ENCODE peak calls at places on chromosomes 1 and 21, in seven cellular contexts. One of them, this sample, is unnamed. For H3K4me1, the result is how much of the 10 kb centered on the place peaks cover.

GRCh38 chr1:160776178-160776577 is 19.8 kb upstream of the LY9 start:
- ATAC-seq in heart left ventricle: no peak
- ATAC-seq in HCT116: no peak
- ATAC-seq in upper lobe of left lung: no peak
- ATAC-seq in body of pancreas: no peak
- ATAC-seq in IMR-90: no peak
- ATAC-seq in HepG2: no peak
- ATAC-seq in this sample: no peak

GRCh38 chr1:155061381-155062150 is 2.0 kb upstream of the EFNA4 start:
- ATAC-seq in heart left ventricle: peak
- ATAC-seq in HCT116: peak
- ATAC-seq in upper lobe of left lung: peak
- ATAC-seq in body of pancreas: peak
- ATAC-seq in IMR-90: peak
- ATAC-seq in HepG2: peak
- ATAC-seq in this sample: peak

GRCh38 chr1:201647094-201647493 is 108.2 kb downstream of the NAV1 start:
- ATAC-seq in heart left ventricle: no peak
- ATAC-seq in HCT116: no peak
- ATAC-seq in upper lobe of left lung: no peak
- ATAC-seq in body of pancreas: no peak
- ATAC-seq in IMR-90: no peak
- ATAC-seq in HepG2: no peak
- ATAC-seq in this sample: no peak

GRCh38 chr1:233615571-233615970 is 1.7 kb downstream of the KCNK1 start:
- ATAC-seq in heart left ventricle: no peak
- ATAC-seq in HCT116: no peak
- ATAC-seq in upper lobe of left lung: no peak
- ATAC-seq in body of pancreas: no peak
- ATAC-seq in IMR-90: no peak
- ATAC-seq in HepG2: no peak
- ATAC-seq in this sample: no peak

GRCh38 chr1:116763116-116763786 is 9.0 kb downstream of the CD2 start:
- ATAC-seq in heart left ventricle: no peak
- ATAC-seq in HCT116: no peak
- ATAC-seq in upper lobe of left lung: no peak
- ATAC-seq in body of pancreas: no peak
- ATAC-seq in IMR-90: no peak
- ATAC-seq in HepG2: peak
- ATAC-seq in this sample: no peak

GRCh38 chr21:39104911-39105310 is 78.3 kb downstream of the PSMG1 start:
- ATAC-seq in heart left ventricle: no peak
- ATAC-seq in HCT116: no peak
- ATAC-seq in upper lobe of left lung: no peak
- ATAC-seq in body of pancreas: no peak
- ATAC-seq in IMR-90: no peak
- ATAC-seq in HepG2: no peak
- ATAC-seq in this sample: no peak

GRCh38 chr1:70134148-70134547 is 71.2 kb downstream of the LRRC40 start:
- ATAC-seq in heart left ventricle: peak
- ATAC-seq in HCT116: no peak
- ATAC-seq in upper lobe of left lung: no peak
- ATAC-seq in body of pancreas: no peak
- ATAC-seq in IMR-90: no peak
- ATAC-seq in HepG2: no peak
- ATAC-seq in this sample: no peak

GRCh38 chr1:44260792-44261474 is 47.7 kb downstream of the DMAP1 start:
- ATAC-seq in heart left ventricle: no peak
- ATAC-seq in HCT116: no peak
- ATAC-seq in upper lobe of left lung: no peak
- ATAC-seq in body of pancreas: no peak
- ATAC-seq in IMR-90: no peak
- ATAC-seq in HepG2: no peak
- ATAC-seq in this sample: no peak

GRCh38 chr1:153746174-153746573 is 18.3 kb downstream of the INTS3 start:
- ATAC-seq in heart left ventricle: no peak
- ATAC-seq in HCT116: no peak
- ATAC-seq in upper lobe of left lung: no peak
- ATAC-seq in body of pancreas: no peak
- ATAC-seq in IMR-90: no peak
- ATAC-seq in HepG2: no peak
- ATAC-seq in this sample: no peak

GRCh38 chr1:54404939-54405880 is 984 bp downstream of the SSBP3 start:
- ATAC-seq in heart left ventricle: no peak
- ATAC-seq in HCT116: no peak
- ATAC-seq in upper lobe of left lung: no peak
- ATAC-seq in body of pancreas: no peak
- ATAC-seq in IMR-90: no peak
- ATAC-seq in HepG2: peak
- ATAC-seq in this sample: no peak

GRCh38 chr1:183034682-183035081 is 11.5 kb downstream of the LAMC1 start:
- ATAC-seq in heart left ventricle: no peak
- ATAC-seq in HCT116: no peak
- ATAC-seq in upper lobe of left lung: no peak
- ATAC-seq in body of pancreas: no peak
- ATAC-seq in IMR-90: no peak
- ATAC-seq in HepG2: no peak
- ATAC-seq in this sample: no peak

GRCh38 chr1:6126028-6126427 is 54.1 kb downstream of the CHD5 start:
- ATAC-seq in heart left ventricle: no peak
- ATAC-seq in HCT116: no peak
- ATAC-seq in upper lobe of left lung: no peak
- ATAC-seq in body of pancreas: no peak
- ATAC-seq in IMR-90: no peak
- ATAC-seq in HepG2: no peak
- ATAC-seq in this sample: no peak

GRCh38 chr1:206952182-206952581 is 5.9 kb upstream of the PIGR start:
- ATAC-seq in heart left ventricle: no peak
- ATAC-seq in HCT116: no peak
- ATAC-seq in upper lobe of left lung: peak
- ATAC-seq in body of pancreas: peak
- ATAC-seq in IMR-90: no peak
- ATAC-seq in HepG2: peak
- ATAC-seq in this sample: no peak

GRCh38 chr1:42484382-42484781 is 21.3 kb downstream of the CCDC30 start:
- ATAC-seq in heart left ventricle: peak
- ATAC-seq in HCT116: no peak
- ATAC-seq in upper lobe of left lung: no peak
- ATAC-seq in body of pancreas: no peak
- ATAC-seq in IMR-90: peak
- ATAC-seq in HepG2: no peak
- ATAC-seq in this sample: no peak

GRCh38 chr1:182291584-182292192 is 99.9 kb downstream of the GLUL start:
- ATAC-seq in heart left ventricle: peak
- ATAC-seq in HCT116: no peak
- ATAC-seq in upper lobe of left lung: no peak
- ATAC-seq in body of pancreas: peak
- ATAC-seq in IMR-90: no peak
- ATAC-seq in HepG2: peak
- ATAC-seq in this sample: no peak

GRCh38 chr1:116112388-116113140 is 1.4 kb downstream of the MAB21L3 start:
- ATAC-seq in heart left ventricle: no peak
- ATAC-seq in HCT116: no peak
- ATAC-seq in upper lobe of left lung: no peak
- ATAC-seq in body of pancreas: no peak
- ATAC-seq in IMR-90: no peak
- ATAC-seq in HepG2: no peak
- ATAC-seq in this sample: no peak

GRCh38 chr1:43880604-43881003 is 53.0 kb upstream of the ARTN start:
- ATAC-seq in heart left ventricle: peak
- ATAC-seq in HCT116: no peak
- ATAC-seq in upper lobe of left lung: no peak
- ATAC-seq in body of pancreas: no peak
- ATAC-seq in IMR-90: no peak
- ATAC-seq in HepG2: no peak
- ATAC-seq in this sample: peak

GRCh38 chr1:27968692-27969091 is 8.9 kb downstream of the XKR8 start:
- ATAC-seq in heart left ventricle: no peak
- ATAC-seq in HCT116: peak
- ATAC-seq in upper lobe of left lung: peak
- ATAC-seq in body of pancreas: no peak
- ATAC-seq in IMR-90: peak
- ATAC-seq in HepG2: no peak
- ATAC-seq in this sample: no peak

GRCh38 chr1:94952539-94952938 is 25.6 kb upstream of the CNN3 start:
- ATAC-seq in heart left ventricle: no peak
- ATAC-seq in HCT116: no peak
- ATAC-seq in upper lobe of left lung: no peak
- ATAC-seq in body of pancreas: no peak
- ATAC-seq in IMR-90: no peak
- ATAC-seq in HepG2: no peak
- ATAC-seq in this sample: no peak

GRCh38 chr1:94953107-94953506 is 26.2 kb upstream of the CNN3 start:
- ATAC-seq in heart left ventricle: no peak
- ATAC-seq in HCT116: no peak
- ATAC-seq in upper lobe of left lung: no peak
- ATAC-seq in body of pancreas: no peak
- ATAC-seq in IMR-90: no peak
- ATAC-seq in HepG2: no peak
- ATAC-seq in this sample: no peak

GRCh38 chr1:94953741-94954140 is 26.8 kb upstream of the CNN3 start:
- ATAC-seq in heart left ventricle: no peak
- ATAC-seq in HCT116: no peak
- ATAC-seq in upper lobe of left lung: no peak
- ATAC-seq in body of pancreas: no peak
- ATAC-seq in IMR-90: peak
- ATAC-seq in HepG2: no peak
- ATAC-seq in this sample: no peak

GRCh38 chr1:94955767-94956632 is 29.1 kb upstream of the CNN3 start:
- ATAC-seq in heart left ventricle: peak
- ATAC-seq in HCT116: no peak
- ATAC-seq in upper lobe of left lung: peak
- ATAC-seq in body of pancreas: peak
- ATAC-seq in IMR-90: peak
- ATAC-seq in HepG2: peak
- ATAC-seq in this sample: no peak

GRCh38 chr1:94954292-94955220 is 27.6 kb upstream of the CNN3 start:
- ATAC-seq in heart left ventricle: peak
- ATAC-seq in HCT116: no peak
- ATAC-seq in upper lobe of left lung: no peak
- ATAC-seq in body of pancreas: no peak
- ATAC-seq in IMR-90: peak
- ATAC-seq in HepG2: no peak
- ATAC-seq in this sample: no peak
- H3K4me1 ChIP-seq in heart left ventricle: under half
- H3K4me1 ChIP-seq in HCT116: under half
- H3K4me1 ChIP-seq in upper lobe of left lung: under half
- H3K4me1 ChIP-seq in body of pancreas: under half
- H3K4me1 ChIP-seq in IMR-90: under half
- H3K4me1 ChIP-seq in HepG2: half or more
- H3K4me1 ChIP-seq in this sample: under half

DNA sequence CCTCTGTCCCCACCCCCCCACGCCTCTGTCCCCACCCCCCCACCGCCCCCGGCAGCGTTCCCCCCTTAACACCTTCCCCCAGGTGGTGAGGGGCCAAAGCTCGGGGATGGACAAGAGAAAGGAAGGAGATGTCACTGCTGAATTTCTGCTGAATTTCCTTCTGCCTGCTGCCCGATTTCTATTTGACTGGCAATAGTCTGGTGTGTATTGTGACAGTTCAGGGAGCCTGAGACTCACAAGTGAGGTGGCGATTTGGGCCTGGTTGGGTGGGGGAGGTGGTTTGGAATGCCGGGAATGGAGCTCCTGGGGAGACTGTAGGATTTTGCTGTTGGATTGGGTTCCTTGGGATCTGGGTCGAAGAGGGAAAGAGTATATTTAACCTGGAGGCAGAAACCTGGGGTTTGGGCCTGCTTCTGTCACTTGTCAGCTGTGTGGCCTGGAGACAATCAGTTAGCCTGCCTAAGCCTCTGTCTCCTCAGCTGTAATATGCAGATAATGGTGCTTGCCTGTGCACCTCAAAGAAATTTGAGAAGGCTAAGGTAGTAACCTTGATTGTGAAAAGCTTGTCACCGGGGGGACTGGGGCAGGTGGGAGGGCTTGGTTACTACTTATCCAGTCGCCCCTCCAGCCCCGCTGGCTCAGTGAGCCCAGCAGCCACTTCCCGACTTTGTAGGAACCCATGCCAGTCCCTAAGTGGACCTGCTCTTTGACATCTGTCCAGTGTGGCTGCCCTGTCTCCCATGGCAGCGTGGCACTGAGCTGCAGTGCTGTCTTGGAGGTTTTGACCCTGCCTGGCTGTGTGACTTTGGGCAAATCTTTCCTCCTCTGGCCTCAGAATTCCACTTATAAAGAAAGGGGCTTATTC is 7.7 kb upstream of the LMNA start:
- ATAC-seq in heart left ventricle: no peak
- ATAC-seq in HCT116: peak
- ATAC-seq in upper lobe of left lung: peak
- ATAC-seq in body of pancreas: peak
- ATAC-seq in IMR-90: peak
- ATAC-seq in HepG2: peak
- ATAC-seq in this sample: no peak
- H3K4me3 ChIP-seq in heart left ventricle: peak
- H3K4me3 ChIP-seq in HCT116: peak
- H3K4me3 ChIP-seq in upper lobe of left lung: peak
- H3K4me3 ChIP-seq in body of pancreas: no peak
- H3K4me3 ChIP-seq in IMR-90: peak
- H3K4me3 ChIP-seq in HepG2: peak
- H3K4me3 ChIP-seq in this sample: no peak

GRCh38 chr1:81592263-81592662 is 208.5 kb upstream of the ADGRL2 start:
- ATAC-seq in heart left ventricle: no peak
- ATAC-seq in HCT116: no peak
- ATAC-seq in upper lobe of left lung: no peak
- ATAC-seq in body of pancreas: no peak
- ATAC-seq in IMR-90: no peak
- ATAC-seq in HepG2: no peak
- ATAC-seq in this sample: no peak
- TF ChIP-seq POLR2A in heart left ventricle: no peak
- TF ChIP-seq POLR2A in HCT116: no peak
- TF ChIP-seq POLR2A in upper lobe of left lung: no peak
- TF ChIP-seq POLR2A in body of pancreas: no peak
- TF ChIP-seq POLR2A in IMR-90: no peak
- TF ChIP-seq POLR2A in HepG2: no peak
- TF ChIP-seq POLR2A in this sample: no peak

GRCh38 chr1:10724052-10724494 is 72.4 kb downstream of the CASZ1 start:
- ATAC-seq in heart left ventricle: peak
- ATAC-seq in HCT116: peak
- ATAC-seq in upper lobe of left lung: peak
- ATAC-seq in body of pancreas: peak
- ATAC-seq in IMR-90: no peak
- ATAC-seq in HepG2: no peak
- ATAC-seq in this sample: peak

GRCh38 chr1:10724511-10724910 is 71.9 kb downstream of the CASZ1 start:
- ATAC-seq in heart left ventricle: peak
- ATAC-seq in HCT116: peak
- ATAC-seq in upper lobe of left lung: no peak
- ATAC-seq in body of pancreas: no peak
- ATAC-seq in IMR-90: no peak
- ATAC-seq in HepG2: no peak
- ATAC-seq in this sample: no peak

GRCh38 chr1:10723317-10723716 is 73.1 kb downstream of the CASZ1 start:
- ATAC-seq in heart left ventricle: no peak
- ATAC-seq in HCT116: no peak
- ATAC-seq in upper lobe of left lung: no peak
- ATAC-seq in body of pancreas: no peak
- ATAC-seq in IMR-90: no peak
- ATAC-seq in HepG2: no peak
- ATAC-seq in this sample: no peak

GRCh38 chr1:10721381-10722321 is 74.8 kb downstream of the CASZ1 start:
- ATAC-seq in heart left ventricle: no peak
- ATAC-seq in HCT116: no peak
- ATAC-seq in upper lobe of left lung: no peak
- ATAC-seq in body of pancreas: no peak
- ATAC-seq in IMR-90: no peak
- ATAC-seq in HepG2: no peak
- ATAC-seq in this sample: no peak

GRCh38 chr1:10722803-10723202 is 73.6 kb downstream of the CASZ1 start:
- ATAC-seq in heart left ventricle: no peak
- ATAC-seq in HCT116: no peak
- ATAC-seq in upper lobe of left lung: no peak
- ATAC-seq in body of pancreas: no peak
- ATAC-seq in IMR-90: no peak
- ATAC-seq in HepG2: no peak
- ATAC-seq in this sample: no peak
- H3K4me1 ChIP-seq in heart left ventricle: half or more
- H3K4me1 ChIP-seq in HCT116: under half
- H3K4me1 ChIP-seq in upper lobe of left lung: under half
- H3K4me1 ChIP-seq in body of pancreas: half or more
- H3K4me1 ChIP-seq in IMR-90: under half
- H3K4me1 ChIP-seq in HepG2: under half
- H3K4me1 ChIP-seq in this sample: under half

This sample was measured in gastroesophageal sphincter.